ENCODE peak calls at places on chromosomes 13 and 19, in five cellular contexts. T, Y, C, G and D are unnamed samples.

GRCh38 chr19:49672131-49672919 is 4.7 kb upstream of the PRMT1 start:
- DNase-seq in T (peak; percentile 83), Y (peak; percentile 40), C (peak; percentile 73), G (peak; percentile 80), D (peak; percentile 83)

GRCh38 chr13:76982051-76982450 is 9.8 kb upstream of the CLN5 start:
- DNase-seq in T (no peak), Y (no peak), C (no peak), G (no peak), D (no peak)

GRCh38 chr19:23222998-23223652 is 27.1 kb downstream of the ZNF724 start:
- DNase-seq in T (no peak), Y (no peak), C (no peak), G (no peak), D (no peak)

GRCh38 chr19:16575282-16575681 is 3.1 kb upstream of the SLC35E1 start:
- DNase-seq in T (no peak), Y (no peak), C (no peak), G (no peak), D (no peak)

GRCh38 chr19:7550987-7551761 is 15.7 kb downstream of the PNPLA6 start:
- DNase-seq in T (peak; percentile 69), Y (no peak), C (peak; percentile 66), G (peak; percentile 92), D (peak; percentile 74)

GRCh38 chr19:47848871-47849473 is 10.1 kb upstream of the TPRX2 start:
- DNase-seq in T (peak; percentile 19), Y (no peak), C (no peak), G (no peak), D (no peak)

GRCh38 chr13:100560498-100561215 is 27.9 kb downstream of the GGACT start:
- DNase-seq in T (no peak), Y (no peak), C (no peak), G (no peak), D (no peak)

GRCh38 chr13:43110036-43110435 is 86.7 kb downstream of the DNAJC15 start:
- DNase-seq in T (no peak), Y (no peak), C (no peak), G (no peak), D (no peak)

GRCh38 chr19:10863107-10863700 is 8.1 kb upstream of the CARM1 start:
- DNase-seq in T (no peak), Y (no peak), C (no peak), G (peak; percentile 61), D (no peak)

DNA sequence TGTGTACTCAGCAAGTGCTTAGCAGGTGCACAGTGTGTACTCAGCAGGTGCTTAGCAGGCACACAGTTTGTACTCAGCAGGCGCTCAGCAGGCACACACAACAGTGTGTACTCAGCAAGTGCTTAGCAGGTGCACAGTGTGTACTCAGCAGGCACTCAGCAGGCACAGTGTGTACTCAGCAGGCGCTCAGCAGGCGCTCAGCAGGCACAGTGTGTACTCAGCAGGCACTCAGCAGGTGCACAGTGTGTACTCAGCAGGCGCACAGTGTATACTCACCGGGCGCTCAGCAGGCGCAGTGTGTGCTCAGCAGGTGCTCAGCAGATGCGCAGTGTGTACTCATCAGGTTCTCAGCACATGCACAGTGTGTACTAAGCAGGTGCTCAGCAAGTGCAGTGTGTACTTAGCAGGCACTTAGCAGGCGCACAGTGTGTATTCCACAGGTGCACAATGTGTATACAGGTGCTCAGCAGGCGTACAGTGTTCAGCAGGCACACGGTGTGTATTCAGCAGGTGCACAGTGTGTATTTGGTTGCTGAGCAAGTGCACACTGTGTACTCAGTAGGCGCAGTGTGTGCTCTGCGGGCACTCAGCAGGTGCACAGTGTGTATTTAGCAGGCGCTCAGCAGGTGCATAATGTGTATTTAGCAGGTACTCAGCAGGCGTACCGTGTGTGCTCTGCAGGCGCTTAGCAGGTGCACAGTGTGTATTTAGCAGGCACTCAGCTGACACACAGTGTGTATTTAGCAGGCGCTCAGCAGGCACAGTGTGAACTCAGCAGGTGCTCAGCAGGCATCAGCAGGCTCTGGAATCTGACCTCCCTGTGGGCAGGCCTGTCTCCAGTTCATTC is 15.1 kb downstream of the CRTC1 start:
- DNase-seq in T (no peak), Y (no peak), C (no peak), G (no peak), D (no peak)
- TF ChIP-seq CTCF in T (no peak), Y (no peak), C (no peak), G (no peak), D (no peak)

GRCh38 chr13:95704510-95704909 is 27.6 kb downstream of the DNAJC3 start:
- DNase-seq in T (no peak), Y (no peak), C (no peak), G (peak; percentile 28), D (no peak)
- TF ChIP-seq CTCF in T (no peak), Y (no peak), C (no peak), G (peak; percentile 17), D (peak; percentile 30)

GRCh38 chr19:41720103-41720502 is 11.7 kb downstream of the CEACAM5 start:
- DNase-seq in T (no peak), Y (no peak), C (no peak), G (no peak), D (no peak)
- TF ChIP-seq CTCF in T (no peak), Y (no peak), C (no peak), G (no peak), D (no peak)

DNA sequence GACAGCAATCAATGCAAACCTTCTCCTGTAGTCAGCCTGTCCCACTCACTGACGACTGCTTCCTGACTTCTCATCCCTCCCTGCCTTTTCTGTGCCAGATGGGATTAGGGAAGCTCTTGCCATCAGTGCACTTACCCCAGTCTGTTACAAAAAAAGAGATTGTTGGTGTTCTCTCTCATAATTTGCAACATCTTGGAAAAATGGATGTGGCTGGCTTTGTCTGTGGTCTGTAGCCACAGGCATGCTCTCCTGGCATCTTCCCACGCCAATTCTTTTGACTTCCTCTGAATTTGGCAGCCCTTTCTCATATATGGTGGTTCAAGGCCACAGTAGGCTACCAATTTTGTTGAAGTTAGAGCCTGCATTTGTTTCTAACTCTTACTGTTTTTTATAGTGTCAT is 11.7 kb upstream of the HTR2A start:
- DNase-seq in T (no peak), Y (no peak), C (no peak), G (no peak), D (no peak)
- TF ChIP-seq CTCF in T (no peak), Y (no peak), C (no peak), G (no peak), D (no peak)

GRCh38 chr13:47126432-47126831 is 229.6 kb upstream of the HTR2A start:
- DNase-seq in T (no peak), Y (no peak), C (no peak), G (no peak), D (no peak)
- TF ChIP-seq CTCF in T (no peak), Y (no peak), C (no peak), G (no peak), D (no peak)

DNA sequence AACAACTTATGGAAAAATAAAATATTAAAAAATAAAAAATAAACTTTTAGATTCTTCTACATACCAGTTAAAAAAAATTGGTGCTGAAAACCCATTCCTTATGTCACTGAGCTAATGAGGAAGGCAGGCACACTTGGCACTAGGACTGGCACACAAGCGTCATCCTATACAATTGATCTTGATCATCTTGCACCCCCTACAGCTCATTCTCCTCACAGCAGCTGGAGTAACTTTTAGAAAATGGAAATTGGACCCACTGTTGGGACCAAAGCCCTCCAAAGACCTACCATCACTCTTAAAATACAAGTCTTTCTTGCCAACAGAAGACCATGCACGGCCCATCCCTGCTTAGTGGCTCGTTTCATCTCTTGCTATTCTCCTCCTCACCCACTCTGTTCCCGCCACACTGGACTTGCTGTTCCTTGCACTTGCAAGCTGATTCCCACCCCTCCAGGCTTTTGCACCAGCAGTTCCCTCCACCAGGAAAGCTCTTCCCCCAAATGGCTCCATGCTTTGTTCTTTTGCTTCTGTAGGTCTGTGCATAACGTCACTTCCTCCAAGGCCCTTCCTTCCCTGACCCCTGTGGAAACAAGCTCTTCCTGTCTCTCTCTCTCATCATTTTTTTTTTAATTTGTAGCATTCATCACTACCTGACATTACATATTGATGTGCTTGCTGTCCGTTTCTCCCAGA is 11.6 kb downstream of the CTU1 start:
- DNase-seq in T (no peak), Y (no peak), C (no peak), G (no peak), D (no peak)
- TF ChIP-seq CTCF in T (peak; percentile 28), Y (no peak), C (no peak), G (no peak), D (no peak)

DNA sequence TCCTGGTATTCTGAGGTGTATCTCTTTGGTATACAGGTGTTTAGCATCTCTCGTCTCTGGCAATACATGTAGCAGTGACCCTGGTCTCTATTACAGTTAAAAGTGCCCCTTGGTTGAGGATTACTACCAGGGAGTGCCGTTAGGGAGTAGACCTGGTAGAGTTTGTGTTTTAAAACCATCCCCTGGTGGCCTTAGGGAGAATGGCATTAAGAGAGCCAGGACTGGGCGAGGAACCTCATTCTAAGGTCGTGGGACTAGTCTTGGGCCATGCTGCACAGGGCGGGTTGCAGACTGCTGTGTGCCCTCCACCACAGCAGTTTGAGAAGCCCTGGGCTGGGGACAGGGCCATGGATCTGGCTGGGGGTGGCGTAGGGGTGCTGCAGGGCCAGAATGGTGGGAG is 35.0 kb downstream of the B3GLCT start:
- DNase-seq in T (no peak), Y (no peak), C (no peak), G (no peak), D (no peak)
- TF ChIP-seq CTCF in T (peak; percentile 26), Y (no peak), C (no peak), G (no peak), D (peak; percentile 35)